ENCODE peak calls at places on chromosomes 11 and 22, in four cellular contexts. C is gastrocnemius medialis, W is GM23338, J is heart right ventricle. Y is an unnamed sample.

GRCh38 chr11:75602916-75603315 is 40.9 kb downstream of the SERPINH1 start:
- DNase-seq in W (no peak), C (no peak), J (no peak), Y (no peak)

GRCh38 chr11:106708348-106708747 is 309.9 kb downstream of the GUCY1A2 start:
- DNase-seq in J (no peak), W (peak; percentile 41), C (no peak), Y (no peak)

GRCh38 chr11:125627236-125627910 is 2.4 kb downstream of the CHEK1 start:
- DNase-seq in J (no peak), C (no peak), W (no peak), Y (peak; percentile 25)

GRCh38 chr11:18394928-18395734 is 768 bp downstream of the LDHA start:
- DNase-seq in C (peak; percentile 46), J (no peak), W (peak; percentile 40), Y (no peak)

GRCh38 chr11:123429851-123430735 is at the start of gene GRAMD1B:
- DNase-seq in C (no peak), J (peak; percentile 62), W (peak; percentile 93), Y (peak; percentile 66)

GRCh38 chr22:33274214-33274828 is 216.1 kb upstream of the SYN3 start:
- DNase-seq in W (peak; percentile 91), C (no peak), J (no peak), Y (peak; percentile 12)

GRCh38 chr11:72722050-72722748 is 30.0 kb downstream of the ARAP1 start:
- DNase-seq in W (peak; percentile 62), J (peak; percentile 84), C (peak; percentile 76), Y (peak; percentile 91)

GRCh38 chr11:69982675-69983570 is 95.2 kb upstream of the ANO1 start:
- DNase-seq in W (peak; percentile 13), C (no peak), J (no peak), Y (no peak)

GRCh38 chr11:11636671-11637070 is 14.9 kb upstream of the GALNT18 start:
- DNase-seq in C (no peak), J (no peak), W (no peak), Y (no peak)

GRCh38 chr22:27718186-27719032 is 83.1 kb downstream of the MN1 start:
- DNase-seq in C (peak; percentile 78), J (peak; percentile 66), W (no peak), Y (peak; percentile 99)

GRCh38 chr11:69559181-69559580 is 77.7 kb downstream of the LINC01488 start:
- DNase-seq in J (no peak), C (no peak), W (no peak), Y (no peak)

GRCh38 chr22:16387088-16387487 is 205.5 kb downstream of the CCT8L2 start:
- DNase-seq in C (no peak), W (no peak), J (no peak), Y (no peak)

GRCh38 chr11:19768197-19768596 is 55.6 kb downstream of the NAV2 start:
- DNase-seq in C (no peak), W (no peak), J (no peak), Y (no peak)

DNA sequence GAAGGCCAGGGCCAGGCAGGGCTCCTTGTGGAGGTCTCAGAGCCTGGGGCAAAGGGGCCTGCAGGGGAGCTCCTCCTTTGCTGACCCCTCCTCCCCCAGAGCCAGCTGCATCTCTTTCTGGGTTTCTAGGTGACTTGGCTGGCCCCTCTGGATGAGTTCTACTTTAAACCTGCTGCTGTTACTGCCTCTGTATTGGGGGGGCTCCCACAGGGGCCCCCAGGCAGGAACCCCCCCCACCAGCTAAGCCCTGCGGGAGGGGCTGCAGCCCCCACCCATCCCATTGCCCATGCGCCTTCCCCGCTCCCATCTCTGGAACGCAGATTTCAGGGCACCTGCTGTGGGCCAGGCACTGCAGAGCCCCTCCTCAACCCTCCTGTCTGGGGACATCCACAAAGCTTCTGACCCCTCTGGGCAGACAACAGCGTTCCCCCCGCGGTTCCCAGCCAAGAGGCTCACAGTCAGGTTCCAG is 890 bp upstream of the PLCB3 start:
- DNase-seq in J (no peak), W (peak; percentile 42), C (no peak), Y (no peak)
- H3K4me3 ChIP-seq in J (no peak overlapping the region), W (peak overlapping the region; percentile 100), C (peak overlapping the region; percentile 83), Y (no peak overlapping the region)

DNA sequence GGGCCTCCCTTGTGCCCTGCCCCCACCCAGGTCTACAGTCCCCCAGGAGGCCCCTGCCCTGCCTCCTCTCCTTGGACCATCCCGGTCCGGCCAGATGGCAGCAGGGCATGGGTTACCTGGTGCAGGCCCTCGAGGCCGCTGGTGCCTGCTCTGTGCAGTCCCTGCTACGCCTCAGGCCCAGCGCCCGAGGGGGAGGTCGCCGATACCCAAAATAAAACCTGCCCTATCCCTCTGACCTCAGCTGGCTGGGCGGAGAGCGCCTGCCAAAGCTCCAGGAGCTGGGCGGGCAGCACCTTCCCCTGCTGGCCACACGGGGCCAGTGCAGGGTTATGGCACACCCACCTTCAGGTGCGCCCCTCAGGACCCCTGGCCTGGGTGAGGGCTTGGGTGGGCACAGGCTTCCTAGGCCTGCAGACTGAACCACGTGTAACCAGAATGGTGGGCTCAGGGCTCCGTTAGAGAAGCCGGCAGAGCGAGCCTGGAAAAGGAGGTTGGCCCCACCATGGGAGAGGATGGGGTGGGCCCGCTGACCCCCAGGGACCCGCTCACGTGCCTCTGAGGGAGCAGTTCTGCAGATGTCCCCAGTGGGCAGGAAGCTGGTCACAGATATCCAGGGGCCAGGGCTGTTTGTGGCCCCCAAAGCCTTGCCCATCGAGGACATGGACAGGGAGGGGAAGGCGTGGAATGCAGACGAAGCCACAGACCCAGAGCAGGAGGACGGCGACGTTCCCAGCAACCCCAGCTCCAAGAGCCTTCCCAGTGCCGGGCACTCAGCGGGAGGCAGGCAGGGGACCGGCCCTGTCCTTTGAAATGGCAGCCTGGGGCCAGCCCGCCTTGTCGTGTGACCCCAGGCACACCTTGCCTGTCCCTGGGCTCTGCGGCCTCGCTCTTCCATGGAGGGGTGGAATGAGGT is 1.7 kb upstream of the TNNT3 start:
- DNase-seq in J (peak; percentile 69), C (no peak), W (peak; percentile 59), Y (no peak)
- TF ChIP-seq CTCF in J (peak; percentile 69), C (peak; percentile 93), W (peak; percentile 53), Y (peak; percentile 44)

GRCh38 chr11:637333-637592 is 194 bp downstream of the DRD4 start:
- DNase-seq in W (no peak), J (no peak), C (no peak), Y (no peak)

GRCh38 chr11:637593-638507 is 781 bp downstream of the DRD4 start:
- DNase-seq in W (peak; percentile 61), C (no peak), J (no peak), Y (no peak)

GRCh38 chr11:638616-639323 is 1.7 kb downstream of the DRD4 start:
- DNase-seq in C (no peak), W (peak; percentile 78), J (no peak), Y (no peak)

GRCh38 chr11:636511-637332 is at the start of gene DRD4:
- DNase-seq in C (no peak), J (no peak), W (peak; percentile 65), Y (peak; percentile 26)

GRCh38 chr11:635945-636510 is 1.0 kb upstream of the DRD4 start:
- DNase-seq in J (no peak), C (no peak), W (no peak), Y (no peak)
- H3K4me3 ChIP-seq in J (no peak overlapping the region), C (no peak overlapping the region), W (peak overlapping the region; percentile 55), Y (no peak overlapping the region)

GRCh38 chr11:46916251-46916650 is 2.1 kb downstream of the LRP4 start:
- DNase-seq in C (no peak), W (no peak), J (no peak), Y (no peak)

GRCh38 chr11:46918087-46918751 is at the start of gene LRP4:
- DNase-seq in J (peak; percentile 66), C (no peak), W (peak; percentile 73), Y (no peak)

GRCh38 chr11:46914910-46915309 is 3.4 kb downstream of the LRP4 start:
- DNase-seq in J (no peak), W (no peak), C (peak; percentile 66), Y (no peak)

GRCh38 chr11:46917109-46918086 is 952 bp downstream of the LRP4 start:
- DNase-seq in W (peak; percentile 52), C (no peak), J (no peak), Y (no peak)

DNA sequence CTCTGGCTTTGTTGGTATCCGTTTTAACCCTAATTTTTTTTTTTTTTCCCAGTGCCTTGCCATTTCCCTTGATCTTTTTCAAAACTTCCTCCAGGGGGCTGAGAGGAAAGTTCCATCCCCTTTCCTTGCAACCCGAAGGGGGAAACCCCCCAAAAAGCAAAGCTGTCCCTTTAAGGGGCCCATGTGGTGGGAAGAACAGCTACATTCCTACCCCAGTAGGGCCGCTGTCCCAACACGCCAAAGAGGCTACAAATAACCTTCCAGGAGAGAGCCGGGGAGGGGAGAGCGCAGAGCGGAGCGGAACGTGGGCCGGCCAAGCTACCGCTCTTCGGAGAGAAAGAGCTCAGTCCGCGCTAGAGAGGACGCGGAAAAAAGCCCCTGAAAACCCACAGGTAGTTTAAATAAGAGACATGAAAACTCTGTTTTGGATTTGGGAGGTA is 1.7 kb downstream of the LRP4 start:
- DNase-seq in W (peak; percentile 89), J (peak; percentile 62), C (peak; percentile 45), Y (peak; percentile 82)
- TF ChIP-seq CTCF in W (no peak), J (peak; percentile 24), C (no peak), Y (peak; percentile 47)

GRCh38 chr11:4186464-4187054 is 92.0 kb downstream of the RRM1 start:
- DNase-seq in C (no peak), J (no peak), W (no peak), Y (no peak)
- H3K4me3 ChIP-seq in C (peak overlapping the region; percentile 54), J (no peak overlapping the region), W (peak overlapping the region; percentile 78), Y (peak overlapping the region; percentile 65)

GRCh38 chr11:95545116-95545875 is 244.3 kb downstream of the FAM76B start:
- DNase-seq in C (no peak), W (peak; percentile 55), J (no peak), Y (no peak)
- TF ChIP-seq CTCF in C (no peak), W (peak; percentile 45), J (no peak), Y (no peak)

DNA sequence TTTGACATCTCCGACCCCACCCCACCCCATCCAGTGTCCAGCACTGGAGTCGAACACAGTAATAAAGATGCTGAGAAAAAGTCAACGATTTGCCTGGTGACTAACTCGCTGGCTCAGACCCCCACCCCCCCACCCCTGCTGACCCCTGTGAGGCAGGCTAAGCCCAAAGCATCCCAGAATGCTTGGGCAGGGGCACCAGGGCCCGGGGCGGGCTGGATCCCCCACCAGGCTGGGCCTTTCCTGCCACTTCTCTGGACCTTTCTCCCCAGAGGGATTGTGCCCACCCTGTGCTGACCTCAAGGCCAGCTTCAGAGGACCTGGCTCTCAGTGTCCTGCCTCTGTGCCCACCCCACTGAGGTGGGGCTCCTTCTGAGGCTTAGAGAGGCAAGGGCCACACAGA is 1.8 kb downstream of the C11orf86 start:
- DNase-seq in W (no peak), C (no peak), J (no peak), Y (no peak)
- H3K4me3 ChIP-seq in W (no peak overlapping the region), C (no peak overlapping the region), J (no peak overlapping the region), Y (no peak overlapping the region)

DNA sequence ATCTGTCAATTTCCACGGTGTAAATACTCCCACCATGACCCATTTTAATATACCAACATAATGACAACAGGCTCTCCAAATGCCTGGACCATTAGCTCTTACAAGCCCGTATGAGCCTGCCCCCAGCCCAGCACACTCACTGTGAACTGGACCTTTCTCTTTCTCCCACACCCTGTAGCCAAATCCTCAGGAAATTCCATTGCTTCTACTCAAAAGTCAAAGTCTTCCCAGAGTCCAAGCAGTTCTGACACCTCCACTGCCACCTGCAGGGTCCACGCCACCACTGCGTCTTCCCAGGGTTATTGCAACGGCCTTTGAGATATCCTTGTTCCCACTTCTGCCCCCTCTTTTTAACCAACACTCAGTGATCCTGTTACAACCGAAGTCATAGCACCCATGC is 110.1 kb upstream of the ASPHD2 start:
- DNase-seq in J (no peak), C (no peak), W (peak; percentile 83), Y (peak; percentile 35)
- TF ChIP-seq CTCF in J (no peak), C (no peak), W (peak; percentile 69), Y (peak; percentile 20)

Y was measured in fibroblast of the aortic adventitia.